ENCODE peak calls at places on chromosomes 11 and 22, in seven cellular contexts. One of them, this sample, is unnamed. For H4K20me1, the result is how much of the 10 kb centered on the place peaks cover.

GRCh38 chr11:78414321-78415051 is 3.1 kb downstream of the GAB2 start:
- DNase-seq in OCI-LY7: peak
- DNase-seq in neural progenitor cell: no peak
- DNase-seq in keratinocyte: no peak
- DNase-seq in GM23338: peak
- DNase-seq in PC-9: peak
- DNase-seq in HCT116: no peak
- DNase-seq in this sample: peak

GRCh38 chr11:8333431-8334401 is 70.0 kb upstream of the LMO1 start:
- DNase-seq in GM23338: no peak
- DNase-seq in HCT116: no peak
- DNase-seq in neural progenitor cell: peak
- DNase-seq in PC-9: peak
- DNase-seq in keratinocyte: no peak
- DNase-seq in OCI-LY7: no peak
- DNase-seq in this sample: no peak

GRCh38 chr11:130894322-130895025 is 21.8 kb downstream of the SNX19 start:
- DNase-seq in keratinocyte: no peak
- DNase-seq in HCT116: peak
- DNase-seq in GM23338: peak
- DNase-seq in OCI-LY7: peak
- DNase-seq in PC-9: peak
- DNase-seq in neural progenitor cell: peak
- DNase-seq in this sample: peak

GRCh38 chr22:39388261-39389011 is 11.1 kb upstream of the TAB1 start:
- DNase-seq in OCI-LY7: no peak
- DNase-seq in GM23338: peak
- DNase-seq in neural progenitor cell: peak
- DNase-seq in HCT116: peak
- DNase-seq in PC-9: peak
- DNase-seq in keratinocyte: no peak
- DNase-seq in this sample: peak

GRCh38 chr11:22670803-22671202 is 4.4 kb downstream of the GAS2 start:
- DNase-seq in OCI-LY7: no peak
- DNase-seq in PC-9: no peak
- DNase-seq in GM23338: peak
- DNase-seq in keratinocyte: no peak
- DNase-seq in neural progenitor cell: no peak
- DNase-seq in HCT116: no peak
- DNase-seq in this sample: peak

GRCh38 chr11:115678942-115679341 is 174.7 kb upstream of the CADM1 start:
- DNase-seq in neural progenitor cell: peak
- DNase-seq in OCI-LY7: no peak
- DNase-seq in PC-9: no peak
- DNase-seq in HCT116: no peak
- DNase-seq in keratinocyte: no peak
- DNase-seq in GM23338: peak
- DNase-seq in this sample: no peak

GRCh38 chr11:67489860-67490726 is 7.3 kb downstream of the AIP start:
- DNase-seq in PC-9: peak
- DNase-seq in GM23338: no peak
- DNase-seq in keratinocyte: no peak
- DNase-seq in OCI-LY7: no peak
- DNase-seq in HCT116: no peak
- DNase-seq in neural progenitor cell: no peak
- DNase-seq in this sample: no peak

GRCh38 chr11:30991802-30992512 is 377.6 kb downstream of the DCDC1 start:
- DNase-seq in PC-9: no peak
- DNase-seq in keratinocyte: no peak
- DNase-seq in OCI-LY7: no peak
- DNase-seq in GM23338: no peak
- DNase-seq in neural progenitor cell: peak
- DNase-seq in HCT116: no peak
- DNase-seq in this sample: no peak

GRCh38 chr22:26702906-26703830 is 45.8 kb downstream of the MIAT start:
- DNase-seq in keratinocyte: no peak
- DNase-seq in PC-9: no peak
- DNase-seq in HCT116: no peak
- DNase-seq in OCI-LY7: no peak
- DNase-seq in neural progenitor cell: no peak
- DNase-seq in GM23338: no peak
- DNase-seq in this sample: no peak

GRCh38 chr22:17920145-17920605 is 104.2 kb downstream of the MICAL3 start:
- DNase-seq in neural progenitor cell: peak
- DNase-seq in GM23338: peak
- DNase-seq in PC-9: no peak
- DNase-seq in OCI-LY7: no peak
- DNase-seq in keratinocyte: no peak
- DNase-seq in HCT116: no peak
- DNase-seq in this sample: peak

GRCh38 chr22:30348395-30348794 is 8.3 kb downstream of the SF3A1 start:
- DNase-seq in OCI-LY7: no peak
- DNase-seq in neural progenitor cell: no peak
- DNase-seq in PC-9: no peak
- DNase-seq in HCT116: no peak
- DNase-seq in keratinocyte: no peak
- DNase-seq in GM23338: no peak
- DNase-seq in this sample: no peak

GRCh38 chr11:65487467-65488272 is 11.2 kb upstream of the MALAT1 start:
- DNase-seq in OCI-LY7: peak
- DNase-seq in keratinocyte: no peak
- DNase-seq in HCT116: peak
- DNase-seq in GM23338: peak
- DNase-seq in PC-9: peak
- DNase-seq in neural progenitor cell: peak
- DNase-seq in this sample: peak

GRCh38 chr11:46279393-46280099 is 2.1 kb downstream of the CREB3L1 start:
- DNase-seq in HCT116: no peak
- DNase-seq in PC-9: no peak
- DNase-seq in keratinocyte: no peak
- DNase-seq in neural progenitor cell: peak
- DNase-seq in GM23338: no peak
- DNase-seq in OCI-LY7: no peak
- DNase-seq in this sample: peak

GRCh38 chr11:12088047-12088481 is 22.3 kb upstream of the MICAL2 start:
- DNase-seq in keratinocyte: no peak
- DNase-seq in HCT116: no peak
- DNase-seq in neural progenitor cell: no peak
- DNase-seq in OCI-LY7: no peak
- DNase-seq in GM23338: no peak
- DNase-seq in PC-9: peak
- DNase-seq in this sample: peak

GRCh38 chr11:102971766-102972165 is 16.2 kb upstream of the MMP13 start:
- DNase-seq in keratinocyte: no peak
- DNase-seq in GM23338: no peak
- DNase-seq in PC-9: no peak
- DNase-seq in HCT116: no peak
- DNase-seq in neural progenitor cell: no peak
- DNase-seq in OCI-LY7: no peak
- DNase-seq in this sample: no peak

GRCh38 chr11:20113147-20113435 is 47.2 kb downstream of the DBX1 start:
- DNase-seq in OCI-LY7: no peak
- DNase-seq in keratinocyte: no peak
- DNase-seq in PC-9: no peak
- DNase-seq in GM23338: no peak
- DNase-seq in HCT116: no peak
- DNase-seq in neural progenitor cell: no peak
- DNase-seq in this sample: no peak

GRCh38 chr11:120714448-120714847 is 202.9 kb downstream of the GRIK4 start:
- DNase-seq in keratinocyte: no peak
- DNase-seq in GM23338: no peak
- DNase-seq in PC-9: no peak
- DNase-seq in HCT116: no peak
- DNase-seq in neural progenitor cell: no peak
- DNase-seq in OCI-LY7: no peak
- DNase-seq in this sample: peak

GRCh38 chr22:42670921-42671709 is 21.9 kb upstream of the CYB5R3 start:
- DNase-seq in PC-9: no peak
- DNase-seq in neural progenitor cell: no peak
- DNase-seq in keratinocyte: no peak
- DNase-seq in HCT116: no peak
- DNase-seq in GM23338: no peak
- DNase-seq in OCI-LY7: no peak
- DNase-seq in this sample: peak

GRCh38 chr22:37213941-37214340 is 1.7 kb upstream of the SSTR3 start:
- DNase-seq in neural progenitor cell: no peak
- DNase-seq in PC-9: no peak
- DNase-seq in GM23338: no peak
- DNase-seq in OCI-LY7: no peak
- DNase-seq in HCT116: no peak
- DNase-seq in keratinocyte: no peak
- DNase-seq in this sample: no peak

DNA sequence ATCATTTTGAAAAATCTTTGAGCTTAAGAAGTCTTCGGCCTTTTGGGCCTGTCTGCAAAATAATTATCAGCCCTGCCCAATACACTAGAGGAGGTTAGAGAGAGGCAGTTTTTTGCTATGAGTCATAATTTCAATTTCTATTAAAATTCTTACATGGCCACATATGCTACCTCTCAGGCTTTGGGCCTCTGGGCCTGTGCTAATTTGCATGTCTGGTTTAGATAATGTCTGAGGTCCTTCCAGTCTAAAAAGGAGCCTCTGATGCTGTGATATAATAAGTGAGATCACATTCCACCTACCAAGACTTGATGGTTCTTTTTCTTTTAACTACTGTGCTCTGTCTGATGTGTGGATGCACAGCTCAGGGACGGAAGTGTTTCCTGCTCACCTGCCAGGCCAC is 70.8 kb downstream of the KCNJ1 start:
- DNase-seq in neural progenitor cell: no peak
- DNase-seq in PC-9: no peak
- DNase-seq in HCT116: no peak
- DNase-seq in keratinocyte: no peak
- DNase-seq in OCI-LY7: no peak
- DNase-seq in GM23338: no peak
- DNase-seq in this sample: no peak
- H4K20me1 ChIP-seq in neural progenitor cell: under half
- H4K20me1 ChIP-seq in PC-9: under half
- H4K20me1 ChIP-seq in HCT116: under half
- H4K20me1 ChIP-seq in keratinocyte: under half
- H4K20me1 ChIP-seq in OCI-LY7: under half
- H4K20me1 ChIP-seq in GM23338: under half
- H4K20me1 ChIP-seq in this sample: under half

GRCh38 chr11:3153291-3153861 is 11.7 kb downstream of the OSBPL5 start:
- DNase-seq in HCT116: no peak
- DNase-seq in PC-9: no peak
- DNase-seq in GM23338: no peak
- DNase-seq in keratinocyte: no peak
- DNase-seq in neural progenitor cell: no peak
- DNase-seq in OCI-LY7: no peak
- DNase-seq in this sample: no peak
- H4K20me1 ChIP-seq in HCT116: under half
- H4K20me1 ChIP-seq in PC-9: under half
- H4K20me1 ChIP-seq in GM23338: under half
- H4K20me1 ChIP-seq in keratinocyte: under half
- H4K20me1 ChIP-seq in neural progenitor cell: half or more
- H4K20me1 ChIP-seq in OCI-LY7: under half
- H4K20me1 ChIP-seq in this sample: under half

GRCh38 chr22:32814289-32814865 is 12.9 kb downstream of the TIMP3 start:
- DNase-seq in PC-9: no peak
- DNase-seq in neural progenitor cell: no peak
- DNase-seq in HCT116: no peak
- DNase-seq in GM23338: peak
- DNase-seq in OCI-LY7: no peak
- DNase-seq in keratinocyte: no peak
- DNase-seq in this sample: no peak

GRCh38 chr22:32809786-32810185 is 8.3 kb downstream of the TIMP3 start:
- DNase-seq in HCT116: no peak
- DNase-seq in neural progenitor cell: no peak
- DNase-seq in PC-9: no peak
- DNase-seq in keratinocyte: no peak
- DNase-seq in GM23338: no peak
- DNase-seq in OCI-LY7: no peak
- DNase-seq in this sample: no peak

GRCh38 chr22:32811788-32812187 is 10.3 kb downstream of the TIMP3 start:
- DNase-seq in HCT116: no peak
- DNase-seq in keratinocyte: no peak
- DNase-seq in OCI-LY7: no peak
- DNase-seq in PC-9: no peak
- DNase-seq in GM23338: no peak
- DNase-seq in neural progenitor cell: no peak
- DNase-seq in this sample: no peak

GRCh38 chr22:32808038-32808445 is 6.5 kb downstream of the TIMP3 start:
- DNase-seq in keratinocyte: no peak
- DNase-seq in PC-9: no peak
- DNase-seq in GM23338: no peak
- DNase-seq in neural progenitor cell: no peak
- DNase-seq in OCI-LY7: no peak
- DNase-seq in HCT116: no peak
- DNase-seq in this sample: no peak

GRCh38 chr22:32810241-32811133 is 9.0 kb downstream of the TIMP3 start:
- DNase-seq in keratinocyte: no peak
- DNase-seq in PC-9: peak
- DNase-seq in HCT116: no peak
- DNase-seq in OCI-LY7: no peak
- DNase-seq in neural progenitor cell: peak
- DNase-seq in GM23338: peak
- DNase-seq in this sample: no peak
- H4K20me1 ChIP-seq in keratinocyte: under half
- H4K20me1 ChIP-seq in PC-9: half or more
- H4K20me1 ChIP-seq in HCT116: under half
- H4K20me1 ChIP-seq in OCI-LY7: under half
- H4K20me1 ChIP-seq in neural progenitor cell: under half
- H4K20me1 ChIP-seq in GM23338: under half
- H4K20me1 ChIP-seq in this sample: under half

GRCh38 chr22:21568207-21569075 is 927 bp downstream of the UBE2L3 start:
- DNase-seq in OCI-LY7: peak
- DNase-seq in neural progenitor cell: peak
- DNase-seq in GM23338: peak
- DNase-seq in HCT116: no peak
- DNase-seq in keratinocyte: no peak
- DNase-seq in PC-9: no peak
- DNase-seq in this sample: peak

GRCh38 chr22:21571679-21572078 is 4.2 kb downstream of the UBE2L3 start:
- DNase-seq in OCI-LY7: no peak
- DNase-seq in GM23338: no peak
- DNase-seq in HCT116: no peak
- DNase-seq in PC-9: no peak
- DNase-seq in keratinocyte: no peak
- DNase-seq in neural progenitor cell: no peak
- DNase-seq in this sample: no peak

GRCh38 chr22:21569459-21570161 is 2.1 kb downstream of the UBE2L3 start:
- DNase-seq in GM23338: no peak
- DNase-seq in neural progenitor cell: peak
- DNase-seq in HCT116: no peak
- DNase-seq in PC-9: no peak
- DNase-seq in keratinocyte: no peak
- DNase-seq in OCI-LY7: no peak
- DNase-seq in this sample: no peak

GRCh38 chr22:21567456-21568206 is at the start of gene UBE2L3:
- DNase-seq in PC-9: peak
- DNase-seq in keratinocyte: peak
- DNase-seq in GM23338: peak
- DNase-seq in HCT116: peak
- DNase-seq in OCI-LY7: peak
- DNase-seq in neural progenitor cell: peak
- DNase-seq in this sample: peak

DNA sequence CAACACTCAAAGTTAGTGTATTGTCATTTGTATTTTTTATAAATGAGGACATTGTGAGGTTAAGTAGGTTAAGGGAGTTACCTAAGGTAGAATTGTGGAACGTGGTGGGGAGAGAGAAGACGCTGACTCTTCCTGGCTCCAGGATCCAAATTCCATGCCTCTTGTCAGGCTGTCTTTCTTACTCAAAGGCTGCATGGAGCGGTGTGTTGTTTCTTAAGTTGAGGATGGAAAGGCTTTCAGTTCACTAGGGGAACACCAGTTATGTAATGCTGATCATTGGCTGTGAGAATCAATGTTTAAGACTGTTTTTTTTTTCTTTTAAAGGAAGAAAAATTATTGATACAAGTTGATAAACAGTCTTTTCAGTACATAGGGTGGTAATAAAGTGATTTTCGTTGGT is 2.9 kb downstream of the UBE2L3 start:
- DNase-seq in GM23338: no peak
- DNase-seq in PC-9: no peak
- DNase-seq in keratinocyte: no peak
- DNase-seq in HCT116: no peak
- DNase-seq in neural progenitor cell: no peak
- DNase-seq in OCI-LY7: no peak
- DNase-seq in this sample: no peak
- H4K20me1 ChIP-seq in GM23338: half or more
- H4K20me1 ChIP-seq in PC-9: half or more
- H4K20me1 ChIP-seq in keratinocyte: half or more
- H4K20me1 ChIP-seq in HCT116: under half
- H4K20me1 ChIP-seq in neural progenitor cell: half or more
- H4K20me1 ChIP-seq in OCI-LY7: under half
- H4K20me1 ChIP-seq in this sample: under half

This sample was measured in endothelial cell of umbilical vein.